ENCODE peak calls at places on chromosomes 12 and 14, in seven cellular contexts. One of them, this sample, is unnamed.
A peak's percentile ranks its signal among the peaks of the same experiment; 100 is the strongest.

GRCh38 chr14:32702571-32702970 is 236.1 kb upstream of the NPAS3 start:
- DNase-seq in NCI-H187 treated with DMSO at 0.1 percent for 48 hours: no peak
- DNase-seq in neural crest cell: peak; percentile 52
- DNase-seq in mucosa of descending colon: peak; percentile 48
- DNase-seq in GM18507: no peak
- DNase-seq in activated CD4-positive, alpha-beta T cell treated with anti-CD3 and anti-CD28 coated beads, Interleukin-2, amount 50 U/mL, for 1 hour: no peak
- DNase-seq in NCI-H1105: no peak
- DNase-seq in this sample: no peak

GRCh38 chr14:24895243-24895583 is 154.7 kb downstream of the STXBP6 start:
- DNase-seq in NCI-H1105: no peak
- DNase-seq in neural crest cell: no peak
- DNase-seq in mucosa of descending colon: no peak
- DNase-seq in GM18507: no peak
- DNase-seq in NCI-H187 treated with DMSO at 0.1 percent for 48 hours: no peak
- DNase-seq in activated CD4-positive, alpha-beta T cell treated with anti-CD3 and anti-CD28 coated beads, Interleukin-2, amount 50 U/mL, for 1 hour: no peak
- DNase-seq in this sample: no peak

GRCh38 chr12:66024966-66025365 is 105.6 kb downstream of the LLPH start:
- DNase-seq in neural crest cell: no peak
- DNase-seq in GM18507: no peak
- DNase-seq in mucosa of descending colon: no peak
- DNase-seq in NCI-H1105: no peak
- DNase-seq in activated CD4-positive, alpha-beta T cell treated with anti-CD3 and anti-CD28 coated beads, Interleukin-2, amount 50 U/mL, for 1 hour: no peak
- DNase-seq in NCI-H187 treated with DMSO at 0.1 percent for 48 hours: no peak
- DNase-seq in this sample: no peak

GRCh38 chr12:41264281-41264680 is 76.2 kb downstream of the PDZRN4 start:
- DNase-seq in activated CD4-positive, alpha-beta T cell treated with anti-CD3 and anti-CD28 coated beads, Interleukin-2, amount 50 U/mL, for 1 hour: no peak
- DNase-seq in NCI-H1105: no peak
- DNase-seq in mucosa of descending colon: no peak
- DNase-seq in GM18507: no peak
- DNase-seq in NCI-H187 treated with DMSO at 0.1 percent for 48 hours: no peak
- DNase-seq in neural crest cell: no peak
- DNase-seq in this sample: no peak

GRCh38 chr14:34766611-34767010 is 52.2 kb upstream of the CFL2 start:
- DNase-seq in mucosa of descending colon: no peak
- DNase-seq in activated CD4-positive, alpha-beta T cell treated with anti-CD3 and anti-CD28 coated beads, Interleukin-2, amount 50 U/mL, for 1 hour: no peak
- DNase-seq in neural crest cell: no peak
- DNase-seq in GM18507: no peak
- DNase-seq in NCI-H187 treated with DMSO at 0.1 percent for 48 hours: no peak
- DNase-seq in NCI-H1105: no peak
- DNase-seq in this sample: no peak

GRCh38 chr12:21527451-21528180 is 1.5 kb downstream of the SPX start:
- DNase-seq in neural crest cell: peak; percentile 54
- DNase-seq in NCI-H187 treated with DMSO at 0.1 percent for 48 hours: no peak
- DNase-seq in mucosa of descending colon: peak; percentile 54
- DNase-seq in activated CD4-positive, alpha-beta T cell treated with anti-CD3 and anti-CD28 coated beads, Interleukin-2, amount 50 U/mL, for 1 hour: peak; percentile 53
- DNase-seq in NCI-H1105: peak; percentile 88
- DNase-seq in GM18507: peak; percentile 44
- DNase-seq in this sample: no peak

GRCh38 chr14:79254069-79254775 is 957.1 kb downstream of the DIO2 start:
- DNase-seq in NCI-H1105: no peak
- DNase-seq in neural crest cell: no peak
- DNase-seq in activated CD4-positive, alpha-beta T cell treated with anti-CD3 and anti-CD28 coated beads, Interleukin-2, amount 50 U/mL, for 1 hour: no peak
- DNase-seq in NCI-H187 treated with DMSO at 0.1 percent for 48 hours: no peak
- DNase-seq in GM18507: no peak
- DNase-seq in mucosa of descending colon: no peak
- DNase-seq in this sample: no peak

GRCh38 chr14:75985618-75986438 is at the start of gene IFT43:
- DNase-seq in NCI-H1105: peak; percentile 85
- DNase-seq in GM18507: peak; percentile 77
- DNase-seq in NCI-H187 treated with DMSO at 0.1 percent for 48 hours: peak; percentile 17
- DNase-seq in mucosa of descending colon: peak; percentile 95
- DNase-seq in neural crest cell: peak; percentile 66
- DNase-seq in activated CD4-positive, alpha-beta T cell treated with anti-CD3 and anti-CD28 coated beads, Interleukin-2, amount 50 U/mL, for 1 hour: peak; percentile 93
- DNase-seq in this sample: peak; percentile 78

GRCh38 chr12:122749569-122750332 is 2.9 kb upstream of the DENR start:
- DNase-seq in activated CD4-positive, alpha-beta T cell treated with anti-CD3 and anti-CD28 coated beads, Interleukin-2, amount 50 U/mL, for 1 hour: no peak
- DNase-seq in NCI-H1105: no peak
- DNase-seq in mucosa of descending colon: no peak
- DNase-seq in NCI-H187 treated with DMSO at 0.1 percent for 48 hours: no peak
- DNase-seq in GM18507: no peak
- DNase-seq in neural crest cell: no peak
- DNase-seq in this sample: no peak

GRCh38 chr14:58941666-58942065 is 246.8 kb upstream of the DAAM1 start:
- DNase-seq in GM18507: no peak
- DNase-seq in neural crest cell: no peak
- DNase-seq in mucosa of descending colon: no peak
- DNase-seq in NCI-H1105: no peak
- DNase-seq in activated CD4-positive, alpha-beta T cell treated with anti-CD3 and anti-CD28 coated beads, Interleukin-2, amount 50 U/mL, for 1 hour: no peak
- DNase-seq in NCI-H187 treated with DMSO at 0.1 percent for 48 hours: no peak
- DNase-seq in this sample: no peak

GRCh38 chr12:94535614-94535932 is 75.9 kb upstream of the CEP83 start:
- DNase-seq in neural crest cell: no peak
- DNase-seq in NCI-H1105: peak; percentile 34
- DNase-seq in GM18507: no peak
- DNase-seq in activated CD4-positive, alpha-beta T cell treated with anti-CD3 and anti-CD28 coated beads, Interleukin-2, amount 50 U/mL, for 1 hour: no peak
- DNase-seq in NCI-H187 treated with DMSO at 0.1 percent for 48 hours: peak; percentile 67
- DNase-seq in mucosa of descending colon: no peak
- DNase-seq in this sample: no peak

GRCh38 chr14:59123975-59124374 is 64.5 kb upstream of the DAAM1 start:
- DNase-seq in neural crest cell: no peak
- DNase-seq in NCI-H1105: no peak
- DNase-seq in NCI-H187 treated with DMSO at 0.1 percent for 48 hours: no peak
- DNase-seq in mucosa of descending colon: no peak
- DNase-seq in GM18507: no peak
- DNase-seq in activated CD4-positive, alpha-beta T cell treated with anti-CD3 and anti-CD28 coated beads, Interleukin-2, amount 50 U/mL, for 1 hour: no peak
- DNase-seq in this sample: no peak

GRCh38 chr14:67680121-67680602 is 5.7 kb upstream of the VTI1B start:
- DNase-seq in GM18507: peak; percentile 73
- DNase-seq in neural crest cell: no peak
- DNase-seq in activated CD4-positive, alpha-beta T cell treated with anti-CD3 and anti-CD28 coated beads, Interleukin-2, amount 50 U/mL, for 1 hour: no peak
- DNase-seq in mucosa of descending colon: no peak
- DNase-seq in NCI-H187 treated with DMSO at 0.1 percent for 48 hours: no peak
- DNase-seq in NCI-H1105: no peak
- DNase-seq in this sample: no peak

GRCh38 chr12:3768911-3769447 is 16.1 kb upstream of the CRACR2A start:
- DNase-seq in GM18507: no peak
- DNase-seq in neural crest cell: no peak
- DNase-seq in activated CD4-positive, alpha-beta T cell treated with anti-CD3 and anti-CD28 coated beads, Interleukin-2, amount 50 U/mL, for 1 hour: no peak
- DNase-seq in NCI-H187 treated with DMSO at 0.1 percent for 48 hours: no peak
- DNase-seq in mucosa of descending colon: no peak
- DNase-seq in NCI-H1105: no peak
- DNase-seq in this sample: no peak

GRCh38 chr12:110012659-110013058 is 13.4 kb downstream of the ANKRD13A start:
- DNase-seq in activated CD4-positive, alpha-beta T cell treated with anti-CD3 and anti-CD28 coated beads, Interleukin-2, amount 50 U/mL, for 1 hour: no peak
- DNase-seq in NCI-H187 treated with DMSO at 0.1 percent for 48 hours: no peak
- DNase-seq in NCI-H1105: no peak
- DNase-seq in neural crest cell: no peak
- DNase-seq in GM18507: no peak
- DNase-seq in mucosa of descending colon: no peak
- DNase-seq in this sample: no peak

GRCh38 chr14:64549805-64550538 is at the start of gene PPP1R36:
- DNase-seq in NCI-H1105: peak; percentile 73
- DNase-seq in activated CD4-positive, alpha-beta T cell treated with anti-CD3 and anti-CD28 coated beads, Interleukin-2, amount 50 U/mL, for 1 hour: peak; percentile 35
- DNase-seq in GM18507: no peak
- DNase-seq in neural crest cell: no peak
- DNase-seq in mucosa of descending colon: peak; percentile 84
- DNase-seq in NCI-H187 treated with DMSO at 0.1 percent for 48 hours: no peak
- DNase-seq in this sample: no peak

GRCh38 chr12:106171117-106171750 is 32.5 kb upstream of the NUAK1 start:
- DNase-seq in mucosa of descending colon: no peak
- DNase-seq in NCI-H1105: no peak
- DNase-seq in NCI-H187 treated with DMSO at 0.1 percent for 48 hours: no peak
- DNase-seq in activated CD4-positive, alpha-beta T cell treated with anti-CD3 and anti-CD28 coated beads, Interleukin-2, amount 50 U/mL, for 1 hour: no peak
- DNase-seq in GM18507: no peak
- DNase-seq in neural crest cell: no peak
- DNase-seq in this sample: no peak

GRCh38 chr14:25003537-25003936 is 46.4 kb downstream of the STXBP6 start:
- DNase-seq in neural crest cell: no peak
- DNase-seq in NCI-H1105: no peak
- DNase-seq in NCI-H187 treated with DMSO at 0.1 percent for 48 hours: no peak
- DNase-seq in mucosa of descending colon: no peak
- DNase-seq in activated CD4-positive, alpha-beta T cell treated with anti-CD3 and anti-CD28 coated beads, Interleukin-2, amount 50 U/mL, for 1 hour: no peak
- DNase-seq in GM18507: no peak
- DNase-seq in this sample: no peak

This sample was measured in NK-92 treated with Interleukin-12 subunit alpha and Interleukin-12 subunit beta, amount 100 ng/mL, for 24 hours.